ENCODE peak calls at places on chromosomes 13 and 19, in eight cellular contexts. C is colonic mucosa, Q is heart left ventricle, H is fibroblast of lung, U is HAP-1, F is IMR-90, S is thoracic aorta, L is Peyer's patch. Y is an unnamed sample. For H3K4me1, the result is how much of the 10 kb centered on the place peaks cover.

GRCh38 chr19:46408611-46409039 is 4.7 kb downstream of the CCDC8 start:
- DNase-seq in C (peak), Q (no peak), H (peak), U (no peak), F (peak), S (peak), L (peak), Y (peak)

GRCh38 chr13:50090211-50090610 is 75.0 kb downstream of the KCNRG start:
- DNase-seq in C (no peak), Q (no peak), H (no peak), U (no peak), F (no peak), S (no peak), L (no peak), Y (no peak)

GRCh38 chr13:70191034-70191433 is 82.8 kb upstream of the KLHL1 start:
- DNase-seq in C (no peak), Q (no peak), H (no peak), U (no peak), F (no peak), S (no peak), L (no peak), Y (no peak)

GRCh38 chr19:5949792-5950305 is 28.1 kb downstream of the RANBP3 start:
- DNase-seq in C (no peak), Q (peak), H (no peak), U (no peak), F (no peak), S (no peak), L (peak), Y (peak)

GRCh38 chr19:23957660-23958281 is 43.1 kb downstream of the ZNF726 start:
- DNase-seq in C (no peak), Q (no peak), H (peak), U (no peak), F (peak), S (no peak), L (no peak), Y (no peak)

GRCh38 chr19:46000497-46001246 is 5.4 kb downstream of the CCDC61 start:
- DNase-seq in C (peak), Q (no peak), H (no peak), U (no peak), F (no peak), S (no peak), L (peak), Y (peak)

GRCh38 chr19:48752511-48753365 is at the start of gene FUT1:
- DNase-seq in C (peak), Q (peak), H (no peak), U (peak), F (no peak), S (no peak), L (peak), Y (peak)

GRCh38 chr13:43303040-43303729 is 279.8 kb downstream of the DNAJC15 start:
- DNase-seq in C (peak), Q (peak), H (peak), U (peak), F (peak), S (no peak), L (no peak), Y (peak)

GRCh38 chr19:8638078-8638619 is 7.7 kb downstream of the NFILZ start:
- DNase-seq in C (no peak), Q (no peak), H (no peak), U (no peak), F (peak), S (no peak), L (no peak), Y (peak)

GRCh38 chr19:47729468-47729798 is 15.9 kb upstream of the NOP53 start:
- DNase-seq in C (peak), Q (peak), H (peak), U (no peak), F (peak), S (peak), L (no peak), Y (peak)

GRCh38 chr13:67769063-67769986 is 539.2 kb upstream of the PCDH9 start:
- DNase-seq in C (no peak), Q (no peak), H (no peak), U (no peak), F (no peak), S (no peak), L (no peak), Y (no peak)

GRCh38 chr19:2055871-2056809 is 5.1 kb upstream of the MKNK2 start:
- DNase-seq in C (peak), Q (peak), H (peak), U (no peak), F (peak), S (no peak), L (peak), Y (no peak)

GRCh38 chr13:49308977-49309408 is 61.3 kb downstream of the CDADC1 start:
- DNase-seq in C (no peak), Q (no peak), H (peak), U (no peak), F (peak), S (no peak), L (no peak), Y (peak)

GRCh38 chr19:3198901-3199700 is 13.4 kb downstream of the NCLN start:
- DNase-seq in C (no peak), Q (no peak), H (no peak), U (no peak), F (no peak), S (no peak), L (no peak), Y (no peak)

GRCh38 chr19:10518444-10519361 is 1.5 kb upstream of the S1PR5 start:
- DNase-seq in C (no peak), Q (no peak), H (no peak), U (no peak), F (no peak), S (no peak), L (no peak), Y (no peak)

GRCh38 chr19:11699931-11700794 is 38.6 kb downstream of the ZNF823 start:
- DNase-seq in C (peak), Q (no peak), H (peak), U (no peak), F (peak), S (no peak), L (no peak), Y (no peak)

GRCh38 chr19:16025108-16026101 is 50.9 kb upstream of the TPM4 start:
- DNase-seq in C (no peak), Q (no peak), H (peak), U (no peak), F (peak), S (no peak), L (no peak), Y (peak)

GRCh38 chr19:47610902-47611301 is 2.0 kb downstream of the BICRA start:
- DNase-seq in C (peak), Q (no peak), H (peak), U (no peak), F (no peak), S (no peak), L (no peak), Y (peak)

GRCh38 chr13:49559006-49559405 is 26.4 kb downstream of the RCBTB1 start:
- DNase-seq in C (no peak), Q (no peak), H (no peak), U (no peak), F (no peak), S (no peak), L (no peak), Y (no peak)

GRCh38 chr19:8459520-8460260 is 14.9 kb downstream of the HNRNPM start:
- DNase-seq in C (no peak), Q (no peak), H (peak), U (no peak), F (peak), S (no peak), L (no peak), Y (no peak)

GRCh38 chr19:3670796-3671679 is 29.2 kb downstream of the PIP5K1C start:
- DNase-seq in C (peak), Q (peak), H (peak), U (no peak), F (peak), S (peak), L (no peak), Y (peak)

GRCh38 chr13:95641291-95641811 is 3.2 kb downstream of the DZIP1 start:
- DNase-seq in C (no peak), Q (no peak), H (no peak), U (no peak), F (peak), S (no peak), L (no peak), Y (no peak)

GRCh38 chr19:17333611-17334413 is 843 bp downstream of the ANO8 start:
- DNase-seq in C (no peak), Q (no peak), H (peak), U (peak), F (peak), S (no peak), L (peak), Y (peak)
- H3K4me1 ChIP-seq in C (under half), Q (under half), H (under half), U (under half), F (under half), S (under half), L (under half), Y (half or more)

DNA sequence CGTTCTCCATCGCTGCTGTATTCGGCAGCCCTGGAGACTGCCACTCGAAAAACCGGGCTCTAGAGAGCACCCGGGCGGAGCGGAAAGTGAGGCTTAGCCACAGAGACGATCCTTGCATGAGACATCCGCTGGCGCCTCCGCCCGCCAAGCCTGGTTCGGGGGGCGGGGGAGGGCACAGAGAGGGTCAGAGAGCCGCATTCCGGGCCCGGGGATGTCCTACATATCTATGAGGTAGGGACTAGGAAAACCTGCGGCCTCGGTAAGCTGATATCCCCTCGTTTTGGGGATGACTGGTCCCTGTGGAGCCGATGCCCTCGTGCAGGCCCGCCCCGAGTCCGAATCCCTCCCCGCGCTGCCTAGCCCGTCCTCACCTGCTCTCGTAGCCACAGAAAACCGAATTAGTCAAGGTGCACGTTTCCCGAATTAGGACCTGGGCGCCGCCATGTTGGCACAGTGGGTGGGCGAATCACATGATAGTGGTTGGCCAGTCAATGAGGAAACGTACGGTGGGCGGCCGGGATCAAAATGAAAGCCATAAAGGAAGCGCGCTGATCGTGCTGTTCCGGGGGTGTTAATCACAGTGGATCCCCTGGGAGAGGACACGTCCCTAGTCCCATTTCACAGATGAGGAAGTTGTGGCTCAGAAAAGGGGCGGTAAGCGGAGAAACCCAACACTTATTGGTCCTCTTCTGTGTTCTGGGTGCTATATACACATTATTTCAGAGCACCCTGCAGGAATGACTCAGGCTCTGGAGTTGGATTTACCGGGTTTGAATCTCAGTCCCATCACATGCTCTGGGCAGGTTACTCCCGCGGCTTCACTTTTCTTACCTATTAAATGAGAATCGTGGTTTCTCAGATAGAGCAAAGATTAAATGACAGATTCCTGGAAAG is at the start of gene TRMT1:
- DNase-seq in C (peak), Q (peak), H (peak), U (peak), F (peak), S (peak), L (peak), Y (peak)
- H3K4me1 ChIP-seq in C (under half), Q (under half), H (under half), U (under half), F (under half), S (under half), L (under half), Y (half or more)

GRCh38 chr13:79491715-79492114 is 10.8 kb downstream of the NDFIP2 start:
- DNase-seq in C (no peak), Q (no peak), H (peak), U (no peak), F (peak), S (no peak), L (no peak), Y (no peak)
- H3K4me1 ChIP-seq in C (under half), Q (under half), H (under half), U (under half), F (under half), S (under half), L (under half), Y (under half)

DNA sequence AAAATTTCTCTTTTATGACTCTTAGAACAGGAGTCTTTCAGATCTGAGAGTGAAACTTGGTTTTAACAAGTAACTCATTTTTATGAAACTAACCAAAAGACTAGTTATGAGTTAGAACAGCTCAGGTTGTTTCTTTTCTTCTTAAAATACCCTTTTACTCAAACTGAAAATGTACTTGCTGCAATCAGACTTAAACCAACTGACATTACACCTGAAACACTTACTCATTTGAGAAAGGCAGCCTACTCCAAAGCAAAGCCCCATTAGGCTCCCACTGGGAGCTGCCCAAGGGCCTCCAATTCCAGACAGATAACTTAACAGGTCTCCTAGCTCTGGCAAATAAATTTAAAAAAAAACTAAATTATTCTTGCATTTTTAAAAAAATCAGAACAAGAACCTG is 3.6 kb downstream of the FOXO1 start:
- DNase-seq in C (no peak), Q (no peak), H (no peak), U (no peak), F (no peak), S (no peak), L (no peak), Y (no peak)
- H3K4me1 ChIP-seq in C (under half), Q (half or more), H (under half), U (under half), F (under half), S (under half), L (under half), Y (under half)

GRCh38 chr19:18301718-18302111 is 20.3 kb upstream of the JUND start:
- DNase-seq in C (no peak), Q (no peak), H (no peak), U (no peak), F (no peak), S (no peak), L (no peak), Y (no peak)
- H3K4me1 ChIP-seq in C (under half), Q (half or more), H (under half), U (under half), F (under half), S (under half), L (under half), Y (half or more)

GRCh38 chr19:41555752-41556151 is 20.2 kb upstream of the CEACAM21 start:
- DNase-seq in C (no peak), Q (no peak), H (no peak), U (no peak), F (no peak), S (no peak), L (no peak), Y (no peak)
- H3K4me1 ChIP-seq in C (under half), Q (under half), H (under half), U (under half), F (under half), S (under half), L (under half), Y (under half)

GRCh38 chr13:98216711-98217110 is 39.6 kb upstream of the RNF113B start:
- DNase-seq in C (no peak), Q (no peak), H (no peak), U (no peak), F (peak), S (no peak), L (no peak), Y (no peak)
- H3K4me1 ChIP-seq in C (under half), Q (under half), H (under half), U (under half), F (under half), S (under half), L (under half), Y (half or more)

Y was measured in stomach.